ENCODE peak calls at places on chromosome 9, in four cellular contexts. W is mesendoderm, Y is H9, P is H1. V is an unnamed sample.

GRCh38 chr9:7233516-7233915 is 475.7 kb downstream of the KDM4C start:
- DNase-seq in Y (no peak), P (no peak), W (no peak), V (no peak)

GRCh38 chr9:7140401-7140800 is 382.6 kb downstream of the KDM4C start:
- DNase-seq in Y (no peak), W (no peak), P (no peak), V (peak; percentile 85)

GRCh38 chr9:133182151-133182550 is 18.4 kb upstream of the GBGT1 start:
- DNase-seq in P (no peak), W (no peak), Y (no peak), V (no peak)

GRCh38 chr9:127136081-127136879 is 13.8 kb upstream of the ANGPTL2 start:
- DNase-seq in W (no peak), Y (no peak), P (no peak), V (no peak)

GRCh38 chr9:90815183-90815943 is 13.7 kb downstream of the SYK start:
- DNase-seq in P (no peak), Y (no peak), W (peak; percentile 10), V (peak; percentile 23)

GRCh38 chr9:33159760-33160127 is 7.4 kb downstream of the B4GALT1 start:
- DNase-seq in W (no peak), Y (no peak), P (no peak), V (peak; percentile 80)

GRCh38 chr9:686381-686813 is 155.1 kb upstream of the DMRT1 start:
- DNase-seq in W (no peak), Y (no peak), P (no peak), V (peak; percentile 40)

GRCh38 chr9:97502984-97503861 is 1.8 kb downstream of the TMOD1 start:
- DNase-seq in Y (peak; percentile 42), W (peak; percentile 79), P (no peak), V (no peak)

GRCh38 chr9:111029260-111029659 is 9.0 kb downstream of the LPAR1 start:
- DNase-seq in P (no peak), Y (no peak), W (no peak), V (no peak)

GRCh38 chr9:81984911-81985310 is 3.7 kb upstream of the SPATA31D1 start:
- DNase-seq in W (no peak), Y (no peak), P (no peak), V (peak; percentile 26)

GRCh38 chr9:72263572-72263971 is 101.4 kb downstream of the ZFAND5 start:
- DNase-seq in P (no peak), Y (no peak), W (no peak), V (no peak)

GRCh38 chr9:18138676-18139075 is 335.3 kb upstream of the ADAMTSL1 start:
- DNase-seq in W (no peak), Y (no peak), P (no peak), V (peak; percentile 43)

GRCh38 chr9:123654218-123654617 is 275.7 kb downstream of the DENND1A start:
- DNase-seq in Y (no peak), P (no peak), W (no peak), V (no peak)

GRCh38 chr9:115808108-115808507 is 345.5 kb upstream of the PAPPA start:
- DNase-seq in Y (no peak), P (no peak), W (no peak), V (peak; percentile 6)

GRCh38 chr9:107158321-107158720 is 124.8 kb upstream of the RAD23B start:
- DNase-seq in P (peak; percentile 47), W (peak; percentile 86), Y (peak; percentile 78), V (peak; percentile 35)

GRCh38 chr9:38092200-38092524 is 23.1 kb upstream of the SHB start:
- DNase-seq in W (no peak), Y (no peak), P (no peak), V (no peak)

GRCh38 chr9:91727972-91728371 is 222.1 kb downstream of the ROR2 start:
- DNase-seq in W (no peak), P (no peak), Y (no peak), V (no peak)

GRCh38 chr9:75198436-75198835 is 110.1 kb downstream of the OSTF1 start:
- DNase-seq in Y (peak; percentile 78), W (peak; percentile 84), P (peak; percentile 54), V (no peak)

GRCh38 chr9:4923580-4924544 is 61.2 kb upstream of the JAK2 start:
- DNase-seq in W (peak; percentile 60), Y (no peak), P (no peak), V (no peak)

GRCh38 chr9:137027369-137028012 is 546 bp downstream of the ABCA2 start:
- DNase-seq in W (no peak), P (no peak), Y (no peak), V (no peak)

GRCh38 chr9:128634111-128634510 is 22.5 kb downstream of the DYNC2I2 start:
- DNase-seq in W (no peak), Y (no peak), P (no peak), V (no peak)

GRCh38 chr9:18115131-18115530 is 358.8 kb upstream of the ADAMTSL1 start:
- DNase-seq in P (no peak), Y (no peak), W (no peak), V (no peak)

GRCh38 chr9:76654575-76654974 is 109.7 kb upstream of the PCA3 start:
- DNase-seq in Y (no peak), P (no peak), W (no peak), V (no peak)

GRCh38 chr9:7549261-7549660 is 250.3 kb downstream of the DMAC1 start:
- DNase-seq in Y (peak; percentile 78), W (peak; percentile 92), P (peak; percentile 53), V (no peak)

GRCh38 chr9:68847765-68848164 is 142.7 kb downstream of the PIP5K1B start:
- DNase-seq in Y (no peak), P (no peak), W (no peak), V (no peak)

GRCh38 chr9:84304166-84304565 is 36.4 kb downstream of the SLC28A3 start:
- DNase-seq in Y (no peak), P (no peak), W (no peak), V (no peak)

GRCh38 chr9:100591139-100591538 is 13.3 kb downstream of the CAVIN4 start:
- DNase-seq in Y (no peak), W (no peak), P (no peak), V (no peak)

GRCh38 chr9:120265791-120266190 is 314.2 kb downstream of the CDK5RAP2 start:
- DNase-seq in W (no peak), Y (no peak), P (no peak), V (no peak)

GRCh38 chr9:137721479-137721878 is 102.7 kb downstream of the EHMT1 start:
- DNase-seq in Y (no peak), P (no peak), W (no peak), V (no peak)

GRCh38 chr9:16619897-16620296 is 250.6 kb downstream of the BNC2 start:
- DNase-seq in W (no peak), Y (no peak), P (no peak), V (no peak)

GRCh38 chr9:133943781-133944745 is 48.1 kb downstream of the VAV2 start:
- DNase-seq in Y (no peak), P (no peak), W (no peak), V (no peak)

GRCh38 chr9:130023147-130023787 is 19.7 kb downstream of the FNBP1 start:
- DNase-seq in W (peak; percentile 32), Y (no peak), P (no peak), V (peak; percentile 85)

GRCh38 chr9:82130331-82131042 is 141.9 kb downstream of the SPATA31D1 start:
- DNase-seq in W (no peak), Y (no peak), P (no peak), V (no peak)

GRCh38 chr9:21674894-21675293 is 127.5 kb upstream of the MTAP start:
- DNase-seq in Y (no peak), W (no peak), P (no peak), V (no peak)

GRCh38 chr9:138070815-138071214 is 193.2 kb downstream of the CACNA1B start:
- DNase-seq in P (peak; percentile 33), W (no peak), Y (no peak), V (no peak)

GRCh38 chr9:682633-683508 is 158.6 kb upstream of the DMRT1 start:
- DNase-seq in P (no peak), Y (no peak), W (no peak), V (peak; percentile 66)

GRCh38 chr9:136588663-136589464 is 43.0 kb upstream of the NOTCH1 start:
- DNase-seq in W (peak; percentile 43), Y (no peak), P (no peak), V (no peak)

GRCh38 chr9:13971415-13971814 is 342.5 kb downstream of the NFIB start:
- DNase-seq in Y (no peak), P (no peak), W (no peak), V (no peak)

GRCh38 chr9:70408393-70409040 is 5.9 kb downstream of the KLF9 start:
- DNase-seq in W (peak; percentile 73), Y (no peak), P (no peak), V (peak; percentile 15)

GRCh38 chr9:70405808-70406445 is 8.5 kb downstream of the KLF9 start:
- DNase-seq in W (peak; percentile 17), P (no peak), Y (no peak), V (peak; percentile 41)

GRCh38 chr9:70409280-70409679 is 5.2 kb downstream of the KLF9 start:
- DNase-seq in Y (no peak), P (no peak), W (no peak), V (no peak)

GRCh38 chr9:70406446-70406862 is 8.0 kb downstream of the KLF9 start:
- DNase-seq in W (peak; percentile 41), P (no peak), Y (no peak), V (peak; percentile 26)

GRCh38 chr9:70407081-70407503 is 7.4 kb downstream of the KLF9 start:
- DNase-seq in W (no peak), Y (no peak), P (no peak), V (no peak)
- H3K79me2 ChIP-seq in W (no peaks in the 10 kb centered on the region), Y (no peaks in the 10 kb centered on the region), P (no peaks in the 10 kb centered on the region), V (no peaks in the 10 kb centered on the region)

DNA sequence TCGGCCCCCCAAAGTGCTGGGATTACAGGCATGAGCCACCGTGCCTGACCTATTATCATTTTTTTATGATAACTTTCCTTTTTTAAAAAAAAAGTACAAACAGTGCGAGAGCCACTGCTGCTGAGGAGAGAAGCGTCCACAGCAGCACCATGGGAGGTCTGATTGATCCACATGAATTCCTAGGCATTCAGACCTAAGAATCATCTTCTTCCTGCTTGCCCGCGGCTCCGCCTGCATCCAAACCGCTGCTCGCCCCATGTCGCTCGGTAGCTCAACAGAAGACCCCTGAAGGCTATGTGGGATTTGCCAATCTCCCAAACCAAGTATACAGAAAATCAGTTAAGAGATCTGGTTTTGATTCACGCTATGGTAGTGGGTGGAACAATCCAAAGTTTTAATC is 102.0 kb downstream of the GABBR2 start:
- DNase-seq in Y (no peak), P (no peak), W (no peak), V (no peak)
- H3K18ac ChIP-seq in Y (no peak overlapping the region), P (no peak overlapping the region), W (no peak overlapping the region), V (no peak overlapping the region)

GRCh38 chr9:79609468-79610018 is 37.8 kb downstream of the TLE4 start:
- DNase-seq in P (no peak), W (no peak), Y (no peak), V (peak; percentile 15)
- H3K79me2 ChIP-seq in P (no peaks in the 10 kb centered on the region), W (peaks cover 6% of the 10 kb centered on the region), Y (no peaks in the 10 kb centered on the region), V (peaks cover 2% of the 10 kb centered on the region)

DNA sequence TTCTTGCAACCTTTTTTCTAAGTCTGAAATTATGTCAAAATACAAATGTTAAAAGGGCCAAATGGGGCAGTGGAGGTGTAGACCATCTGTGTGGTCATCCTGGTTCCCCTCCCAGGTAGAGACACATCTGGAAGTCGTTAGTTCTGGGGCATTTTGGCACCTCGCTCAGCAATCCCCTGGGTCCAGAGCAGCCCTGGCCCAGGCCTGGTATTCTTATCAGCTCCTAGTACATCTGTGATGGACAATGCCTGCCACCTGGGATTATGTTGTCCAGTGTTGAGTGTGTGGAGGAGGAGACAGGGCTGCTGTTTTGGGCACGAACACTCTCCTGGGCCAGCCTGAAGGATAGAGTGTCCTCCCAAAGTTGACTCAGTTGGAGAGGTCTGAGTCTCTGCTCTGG is 74.8 kb downstream of the GADD45G start:
- DNase-seq in W (no peak), Y (no peak), P (no peak), V (no peak)
- H3K18ac ChIP-seq in W (no peak overlapping the region), Y (no peak overlapping the region), P (peak overlapping the region; percentile 84), V (no peak overlapping the region)